ENCODE peak calls at places on chromosomes 12 and 14, in six cellular contexts. Q is heart left ventricle, W is sigmoid colon, J is GM13976, R is brain microvascular endothelial cell, S is cardiac fibroblast. H is an unnamed sample.

GRCh38 chr14:74015178-74015577 is 3.9 kb downstream of the ENTPD5 start:
- DNase-seq in Q (no peak), W (no peak), J (no peak), R (no peak), S (no peak), H (no peak)

GRCh38 chr12:25875661-25876060 is 82.8 kb upstream of the RASSF8 start:
- DNase-seq in Q (no peak), W (no peak), J (no peak), R (no peak), S (peak), H (no peak)

GRCh38 chr14:23182372-23183014 is 967 bp downstream of the SLC7A8 start:
- DNase-seq in Q (peak), W (no peak), J (no peak), R (no peak), S (no peak), H (no peak)

GRCh38 chr12:11787437-11787836 is 138.0 kb downstream of the ETV6 start:
- DNase-seq in Q (no peak), W (no peak), J (no peak), R (no peak), S (no peak), H (no peak)

GRCh38 chr12:56038022-56038665 is 3.6 kb upstream of the RPS26 start:
- DNase-seq in Q (no peak), W (no peak), J (no peak), R (no peak), S (no peak), H (no peak)

GRCh38 chr14:50955373-50956043 is 11.2 kb upstream of the PYGL start:
- DNase-seq in Q (peak), W (peak), J (peak), R (peak), S (peak), H (peak)

GRCh38 chr14:64610049-64610746 is 60.4 kb downstream of the PPP1R36 start:
- DNase-seq in Q (no peak), W (no peak), J (no peak), R (no peak), S (no peak), H (no peak)

GRCh38 chr12:28217805-28218204 is 27.5 kb downstream of the CCDC91 start:
- DNase-seq in Q (no peak), W (no peak), J (no peak), R (no peak), S (no peak), H (no peak)

GRCh38 chr12:111546758-111547383 is 52.2 kb downstream of the ATXN2 start:
- DNase-seq in Q (no peak), W (no peak), J (peak), R (no peak), S (peak), H (no peak)

GRCh38 chr14:65169351-65169750 is 67.0 kb upstream of the MAX start:
- DNase-seq in Q (no peak), W (no peak), J (peak), R (peak), S (peak), H (no peak)

GRCh38 chr14:55546212-55546874 is 33.7 kb upstream of the KTN1 start:
- DNase-seq in Q (no peak), W (no peak), J (no peak), R (no peak), S (no peak), H (no peak)

GRCh38 chr12:117045175-117045997 is 53.8 kb downstream of the TESC start:
- DNase-seq in Q (no peak), W (no peak), J (no peak), R (no peak), S (no peak), H (no peak)

GRCh38 chr14:58626441-58626840 is 11.3 kb upstream of the DACT1 start:
- DNase-seq in Q (no peak), W (no peak), J (no peak), R (no peak), S (peak), H (no peak)

GRCh38 chr14:37834275-37834674 is 238.8 kb downstream of the TTC6 start:
- DNase-seq in Q (no peak), W (no peak), J (no peak), R (no peak), S (no peak), H (no peak)

GRCh38 chr12:103833095-103833777 is 7.8 kb downstream of the NT5DC3 start:
- DNase-seq in Q (no peak), W (no peak), J (no peak), R (no peak), S (peak), H (no peak)

GRCh38 chr14:59297070-59297766 is 108.8 kb downstream of the DAAM1 start:
- DNase-seq in Q (no peak), W (no peak), J (no peak), R (no peak), S (no peak), H (no peak)

GRCh38 chr12:42910656-42911055 is 321.1 kb upstream of the PRICKLE1 start:
- DNase-seq in Q (no peak), W (no peak), J (no peak), R (no peak), S (no peak), H (no peak)

GRCh38 chr14:20866194-20866593 is 25.0 kb upstream of the RNASE3 start:
- DNase-seq in Q (no peak), W (no peak), J (no peak), R (no peak), S (no peak), H (no peak)

GRCh38 chr12:46401703-46402102 is 29.1 kb upstream of the SLC38A2 start:
- DNase-seq in Q (peak), W (no peak), J (no peak), R (peak), S (peak), H (no peak)

GRCh38 chr12:57740656-57741412 is 2.3 kb upstream of the AGAP2 start:
- DNase-seq in Q (no peak), W (no peak), J (peak), R (no peak), S (no peak), H (no peak)

GRCh38 chr12:26119391-26119981 is 5.4 kb downstream of the BHLHE41 start:
- DNase-seq in Q (no peak), W (no peak), J (no peak), R (peak), S (peak), H (no peak)

GRCh38 chr12:82504411-82504810 is 146.1 kb downstream of the METTL25 start:
- DNase-seq in Q (no peak), W (no peak), J (no peak), R (no peak), S (no peak), H (no peak)

GRCh38 chr14:57329833-57330232 is 60.6 kb upstream of the NAA30 start:
- DNase-seq in Q (no peak), W (no peak), J (no peak), R (no peak), S (no peak), H (no peak)

GRCh38 chr14:101503431-101504095 is 57.7 kb upstream of the DIO3 start:
- DNase-seq in Q (peak), W (peak), J (no peak), R (no peak), S (no peak), H (peak)

GRCh38 chr12:98002887-98003493 is 512.4 kb upstream of the TMPO start:
- DNase-seq in Q (peak), W (no peak), J (peak), R (peak), S (peak), H (no peak)

GRCh38 chr14:56145965-56146364 is 27.8 kb downstream of the PELI2 start:
- DNase-seq in Q (no peak), W (no peak), J (no peak), R (peak), S (peak), H (no peak)

GRCh38 chr14:69996197-69996596 is 117.0 kb downstream of the SMOC1 start:
- DNase-seq in Q (no peak), W (no peak), J (no peak), R (peak), S (peak), H (no peak)

GRCh38 chr12:47054659-47055058 is 24.8 kb upstream of the PCED1B start:
- DNase-seq in Q (no peak), W (no peak), J (no peak), R (no peak), S (no peak), H (no peak)

GRCh38 chr14:81400852-81401251 is 728 bp upstream of the STON2 start:
- DNase-seq in Q (peak), W (peak), J (no peak), R (peak), S (peak), H (peak)

GRCh38 chr14:67050892-67051291 is 138.3 kb upstream of the GARIN2 start:
- DNase-seq in Q (no peak), W (peak), J (no peak), R (no peak), S (no peak), H (no peak)

GRCh38 chr12:7060353-7060954 is at the start of gene C1S:
- DNase-seq in Q (peak), W (peak), J (no peak), R (peak), S (peak), H (no peak)

GRCh38 chr12:13177373-13177772 is 19.2 kb upstream of the EMP1 start:
- DNase-seq in Q (no peak), W (no peak), J (no peak), R (peak), S (peak), H (no peak)

GRCh38 chr12:117874842-117875434 is 93.9 kb downstream of the KSR2 start:
- DNase-seq in Q (peak), W (peak), J (peak), R (peak), S (peak), H (no peak)

GRCh38 chr14:90373887-90374286 is 22.9 kb upstream of the CALM1 start:
- DNase-seq in Q (no peak), W (no peak), J (no peak), R (no peak), S (peak), H (no peak)

GRCh38 chr14:90374813-90375212 is 22.0 kb upstream of the CALM1 start:
- DNase-seq in Q (no peak), W (no peak), J (no peak), R (no peak), S (no peak), H (no peak)

GRCh38 chr14:90368946-90369721 is 27.7 kb upstream of the CALM1 start:
- DNase-seq in Q (no peak), W (no peak), J (no peak), R (no peak), S (peak), H (no peak)
- TF ChIP-seq CTCF in Q (peak), W (no peak), J (no peak), R (no peak), S (no peak), H (no peak)

GRCh38 chr14:92407395-92407794 is 84.4 kb downstream of the SLC24A4 start:
- DNase-seq in Q (no peak), W (no peak), J (no peak), R (no peak), S (peak), H (peak)
- TF ChIP-seq CTCF in Q (no peak), W (no peak), J (no peak), R (no peak), S (no peak), H (no peak)

GRCh38 chr14:32513571-32514009 is 184.5 kb downstream of the AKAP6 start:
- DNase-seq in Q (no peak), W (no peak), J (no peak), R (no peak), S (peak), H (no peak)
- TF ChIP-seq CTCF in Q (peak), W (peak), J (no peak), R (no peak), S (peak), H (peak)

GRCh38 chr14:72513994-72514659 is 379.8 kb downstream of the DPF3 start:
- DNase-seq in Q (no peak), W (no peak), J (no peak), R (no peak), S (peak), H (no peak)
- TF ChIP-seq CTCF in Q (peak), W (peak), J (peak), R (peak), S (peak), H (peak)

GRCh38 chr12:14554281-14555008 is 13.2 kb downstream of the PLBD1 start:
- DNase-seq in Q (peak), W (peak), J (no peak), R (peak), S (peak), H (peak)
- TF ChIP-seq CTCF in Q (no peak), W (no peak), J (no peak), R (no peak), S (no peak), H (no peak)

GRCh38 chr14:39988939-39989338 is 556.7 kb upstream of the FBXO33 start:
- DNase-seq in Q (no peak), W (no peak), J (no peak), R (no peak), S (peak), H (no peak)
- TF ChIP-seq CTCF in Q (no peak), W (peak), J (no peak), R (peak), S (no peak), H (no peak)

GRCh38 chr12:19847294-19848059 is 408.2 kb downstream of the AEBP2 start:
- DNase-seq in Q (peak), W (no peak), J (no peak), R (peak), S (peak), H (no peak)
- TF ChIP-seq CTCF in Q (no peak), W (no peak), J (no peak), R (no peak), S (no peak), H (no peak)

H was measured in CD14-positive monocyte.